ENCODE peak calls at places on chromosomes 13 and 19, in seven cellular contexts. One of them, this sample, is unnamed.

GRCh38 chr13:51945149-51945548 is 66.1 kb downstream of the ATP7B start:
- DNase-seq in thoracic aorta: no peak
- DNase-seq in lung: no peak
- DNase-seq in testis: no peak
- DNase-seq in IMR-90: no peak
- DNase-seq in PC-3: no peak
- DNase-seq in GM23338: no peak
- DNase-seq in this sample: no peak

GRCh38 chr19:33492951-33493350 is 28.6 kb downstream of the PEPD start:
- DNase-seq in thoracic aorta: no peak
- DNase-seq in lung: no peak
- DNase-seq in testis: no peak
- DNase-seq in IMR-90: no peak
- DNase-seq in PC-3: no peak
- DNase-seq in GM23338: no peak
- DNase-seq in this sample: no peak

GRCh38 chr13:90400372-90400771 is 947.1 kb upstream of the MIR17HG start:
- DNase-seq in thoracic aorta: no peak
- DNase-seq in lung: no peak
- DNase-seq in testis: no peak
- DNase-seq in IMR-90: no peak
- DNase-seq in PC-3: no peak
- DNase-seq in GM23338: no peak
- DNase-seq in this sample: no peak

GRCh38 chr13:46552302-46552680 is 679 bp upstream of the LRCH1 start:
- DNase-seq in thoracic aorta: no peak
- DNase-seq in lung: no peak
- DNase-seq in testis: no peak
- DNase-seq in IMR-90: no peak
- DNase-seq in PC-3: no peak
- DNase-seq in GM23338: no peak
- DNase-seq in this sample: no peak

GRCh38 chr19:17296278-17296677 is 6.9 kb downstream of the ABHD8 start:
- DNase-seq in thoracic aorta: no peak
- DNase-seq in lung: no peak
- DNase-seq in testis: no peak
- DNase-seq in IMR-90: peak
- DNase-seq in PC-3: peak
- DNase-seq in GM23338: no peak
- DNase-seq in this sample: no peak

GRCh38 chr13:68064371-68064770 is 834.2 kb upstream of the PCDH9 start:
- DNase-seq in thoracic aorta: no peak
- DNase-seq in lung: no peak
- DNase-seq in testis: no peak
- DNase-seq in IMR-90: no peak
- DNase-seq in PC-3: no peak
- DNase-seq in GM23338: no peak
- DNase-seq in this sample: no peak

GRCh38 chr13:31970237-31970930 is 61.2 kb upstream of the FRY start:
- DNase-seq in thoracic aorta: no peak
- DNase-seq in lung: no peak
- DNase-seq in testis: no peak
- DNase-seq in IMR-90: peak
- DNase-seq in PC-3: peak
- DNase-seq in GM23338: no peak
- DNase-seq in this sample: no peak

GRCh38 chr13:99124695-99125334 is 75.8 kb upstream of the UBAC2 start:
- DNase-seq in thoracic aorta: no peak
- DNase-seq in lung: no peak
- DNase-seq in testis: no peak
- DNase-seq in IMR-90: peak
- DNase-seq in PC-3: peak
- DNase-seq in GM23338: no peak
- DNase-seq in this sample: no peak

GRCh38 chr13:36981156-36981743 is 17.9 kb downstream of the ALG5 start:
- DNase-seq in thoracic aorta: no peak
- DNase-seq in lung: no peak
- DNase-seq in testis: no peak
- DNase-seq in IMR-90: peak
- DNase-seq in PC-3: peak
- DNase-seq in GM23338: peak
- DNase-seq in this sample: no peak

GRCh38 chr13:110811008-110811720 is 97.7 kb downstream of the ING1 start:
- DNase-seq in thoracic aorta: no peak
- DNase-seq in lung: no peak
- DNase-seq in testis: no peak
- DNase-seq in IMR-90: no peak
- DNase-seq in PC-3: no peak
- DNase-seq in GM23338: no peak
- DNase-seq in this sample: no peak

GRCh38 chr13:103272770-103273169 is 206.6 kb upstream of the SLC10A2 start:
- DNase-seq in thoracic aorta: no peak
- DNase-seq in lung: no peak
- DNase-seq in testis: no peak
- DNase-seq in IMR-90: peak
- DNase-seq in PC-3: peak
- DNase-seq in GM23338: no peak
- DNase-seq in this sample: no peak

GRCh38 chr13:43269037-43269476 is 245.7 kb downstream of the DNAJC15 start:
- DNase-seq in thoracic aorta: no peak
- DNase-seq in lung: peak
- DNase-seq in testis: no peak
- DNase-seq in IMR-90: peak
- DNase-seq in PC-3: peak
- DNase-seq in GM23338: no peak
- DNase-seq in this sample: no peak

GRCh38 chr19:13627531-13627930 is 121.3 kb upstream of the CACNA1A start:
- DNase-seq in thoracic aorta: no peak
- DNase-seq in lung: no peak
- DNase-seq in testis: no peak
- DNase-seq in IMR-90: no peak
- DNase-seq in PC-3: no peak
- DNase-seq in GM23338: no peak
- DNase-seq in this sample: no peak

GRCh38 chr13:80341098-80341701 is at the start of gene SPRY2:
- DNase-seq in thoracic aorta: peak
- DNase-seq in lung: peak
- DNase-seq in testis: peak
- DNase-seq in IMR-90: peak
- DNase-seq in PC-3: peak
- DNase-seq in GM23338: peak
- DNase-seq in this sample: peak

GRCh38 chr19:30712428-30713151 is 340.4 kb downstream of the ZNF536 start:
- DNase-seq in thoracic aorta: no peak
- DNase-seq in lung: no peak
- DNase-seq in testis: no peak
- DNase-seq in IMR-90: no peak
- DNase-seq in PC-3: no peak
- DNase-seq in GM23338: no peak
- DNase-seq in this sample: no peak
- H3K27ac ChIP-seq in thoracic aorta: no peak
- H3K27ac ChIP-seq in lung: no peak
- H3K27ac ChIP-seq in testis: no peak
- H3K27ac ChIP-seq in IMR-90: no peak
- H3K27ac ChIP-seq in PC-3: no peak
- H3K27ac ChIP-seq in GM23338: no peak
- H3K27ac ChIP-seq in this sample: no peak

DNA sequence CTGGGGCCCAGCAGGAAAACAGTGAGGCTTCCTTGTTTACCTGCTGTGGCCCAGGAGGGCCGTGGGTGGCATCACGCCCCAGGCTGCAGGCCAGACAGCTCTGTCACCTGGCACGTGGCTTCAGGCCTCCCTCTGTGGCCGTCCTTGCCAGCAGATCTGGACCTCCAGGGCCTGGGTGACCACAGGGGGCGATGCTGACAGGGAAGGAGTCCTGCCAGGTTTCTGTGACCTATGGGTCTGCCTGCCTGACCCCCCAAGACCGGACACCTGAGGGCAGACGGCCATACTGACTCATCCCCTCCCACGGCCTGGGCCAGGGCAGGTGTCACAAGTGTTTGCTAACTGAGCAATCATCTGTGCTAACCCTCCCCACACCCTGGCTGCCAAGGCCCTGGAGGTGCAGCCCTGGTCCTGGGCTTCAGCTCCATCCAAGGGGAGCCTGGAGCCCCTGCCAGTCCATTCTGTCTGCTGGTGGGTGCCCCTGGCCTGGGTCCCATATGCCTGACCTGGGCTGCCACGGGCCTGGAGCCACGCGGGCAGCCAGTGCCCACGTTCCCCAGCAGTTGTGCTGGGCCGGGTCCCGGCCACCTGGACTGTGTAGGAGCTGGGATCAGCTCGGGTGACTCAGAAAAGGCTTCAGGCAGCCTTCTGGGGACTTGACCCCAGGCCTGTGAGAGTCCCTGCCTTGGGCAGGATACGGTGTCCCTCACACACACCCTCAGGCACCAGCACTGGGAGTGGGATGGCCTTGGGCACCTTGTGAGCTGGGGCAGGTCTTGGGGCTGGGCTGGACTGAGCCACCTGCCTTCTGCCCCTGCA is 3.7 kb downstream of the CDC34 start:
- DNase-seq in thoracic aorta: no peak
- DNase-seq in lung: no peak
- DNase-seq in testis: no peak
- DNase-seq in IMR-90: no peak
- DNase-seq in PC-3: peak
- DNase-seq in GM23338: no peak
- DNase-seq in this sample: peak
- H3K27ac ChIP-seq in thoracic aorta: no peak
- H3K27ac ChIP-seq in lung: no peak
- H3K27ac ChIP-seq in testis: no peak
- H3K27ac ChIP-seq in IMR-90: no peak
- H3K27ac ChIP-seq in PC-3: no peak
- H3K27ac ChIP-seq in GM23338: no peak
- H3K27ac ChIP-seq in this sample: peak

GRCh38 chr13:45403081-45403480 is 15.1 kb downstream of the SLC25A30 start:
- DNase-seq in thoracic aorta: no peak
- DNase-seq in lung: no peak
- DNase-seq in testis: no peak
- DNase-seq in IMR-90: no peak
- DNase-seq in PC-3: no peak
- DNase-seq in GM23338: no peak
- DNase-seq in this sample: no peak

GRCh38 chr13:45410466-45410865 is 7.7 kb downstream of the SLC25A30 start:
- DNase-seq in thoracic aorta: no peak
- DNase-seq in lung: no peak
- DNase-seq in testis: no peak
- DNase-seq in IMR-90: no peak
- DNase-seq in PC-3: no peak
- DNase-seq in GM23338: no peak
- DNase-seq in this sample: no peak

GRCh38 chr13:45402641-45403040 is 15.5 kb downstream of the SLC25A30 start:
- DNase-seq in thoracic aorta: no peak
- DNase-seq in lung: peak
- DNase-seq in testis: no peak
- DNase-seq in IMR-90: no peak
- DNase-seq in PC-3: no peak
- DNase-seq in GM23338: no peak
- DNase-seq in this sample: peak

GRCh38 chr13:45409993-45410392 is 8.2 kb downstream of the SLC25A30 start:
- DNase-seq in thoracic aorta: no peak
- DNase-seq in lung: no peak
- DNase-seq in testis: no peak
- DNase-seq in IMR-90: no peak
- DNase-seq in PC-3: peak
- DNase-seq in GM23338: no peak
- DNase-seq in this sample: no peak

DNA sequence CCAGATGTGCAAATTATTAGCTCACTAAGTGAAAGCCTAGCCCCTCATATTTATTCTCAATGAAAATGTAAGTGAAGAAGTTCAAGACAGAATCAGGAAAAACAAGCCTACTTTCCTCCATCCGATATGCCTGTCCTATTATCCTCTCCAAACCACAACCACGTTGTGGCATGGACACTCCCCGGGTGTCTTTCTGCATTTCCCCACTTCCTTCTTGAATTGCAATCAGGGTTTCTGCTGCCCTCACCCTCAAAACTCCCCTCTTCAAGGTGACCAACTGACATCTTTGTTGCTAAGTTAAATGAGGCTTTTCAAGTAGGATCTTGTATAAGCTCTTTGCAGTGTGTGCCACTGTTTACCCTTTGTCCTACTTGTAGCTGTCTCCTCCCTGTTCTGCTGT is 11.8 kb downstream of the SLC25A30 start:
- DNase-seq in thoracic aorta: no peak
- DNase-seq in lung: peak
- DNase-seq in testis: no peak
- DNase-seq in IMR-90: no peak
- DNase-seq in PC-3: no peak
- DNase-seq in GM23338: no peak
- DNase-seq in this sample: no peak
- H3K27ac ChIP-seq in thoracic aorta: no peak
- H3K27ac ChIP-seq in lung: no peak
- H3K27ac ChIP-seq in testis: no peak
- H3K27ac ChIP-seq in IMR-90: no peak
- H3K27ac ChIP-seq in PC-3: no peak
- H3K27ac ChIP-seq in GM23338: no peak
- H3K27ac ChIP-seq in this sample: no peak

GRCh38 chr19:16088351-16088984 is 12.2 kb downstream of the TPM4 start:
- DNase-seq in thoracic aorta: no peak
- DNase-seq in lung: peak
- DNase-seq in testis: no peak
- DNase-seq in IMR-90: no peak
- DNase-seq in PC-3: no peak
- DNase-seq in GM23338: no peak
- DNase-seq in this sample: no peak

GRCh38 chr19:16085115-16085514 is 8.8 kb downstream of the TPM4 start:
- DNase-seq in thoracic aorta: no peak
- DNase-seq in lung: no peak
- DNase-seq in testis: no peak
- DNase-seq in IMR-90: peak
- DNase-seq in PC-3: peak
- DNase-seq in GM23338: no peak
- DNase-seq in this sample: no peak

GRCh38 chr19:16088985-16089846 is 12.9 kb downstream of the TPM4 start:
- DNase-seq in thoracic aorta: no peak
- DNase-seq in lung: no peak
- DNase-seq in testis: peak
- DNase-seq in IMR-90: no peak
- DNase-seq in PC-3: no peak
- DNase-seq in GM23338: no peak
- DNase-seq in this sample: no peak

GRCh38 chr19:16087940-16088339 is 11.6 kb downstream of the TPM4 start:
- DNase-seq in thoracic aorta: no peak
- DNase-seq in lung: no peak
- DNase-seq in testis: no peak
- DNase-seq in IMR-90: no peak
- DNase-seq in PC-3: no peak
- DNase-seq in GM23338: no peak
- DNase-seq in this sample: no peak

DNA sequence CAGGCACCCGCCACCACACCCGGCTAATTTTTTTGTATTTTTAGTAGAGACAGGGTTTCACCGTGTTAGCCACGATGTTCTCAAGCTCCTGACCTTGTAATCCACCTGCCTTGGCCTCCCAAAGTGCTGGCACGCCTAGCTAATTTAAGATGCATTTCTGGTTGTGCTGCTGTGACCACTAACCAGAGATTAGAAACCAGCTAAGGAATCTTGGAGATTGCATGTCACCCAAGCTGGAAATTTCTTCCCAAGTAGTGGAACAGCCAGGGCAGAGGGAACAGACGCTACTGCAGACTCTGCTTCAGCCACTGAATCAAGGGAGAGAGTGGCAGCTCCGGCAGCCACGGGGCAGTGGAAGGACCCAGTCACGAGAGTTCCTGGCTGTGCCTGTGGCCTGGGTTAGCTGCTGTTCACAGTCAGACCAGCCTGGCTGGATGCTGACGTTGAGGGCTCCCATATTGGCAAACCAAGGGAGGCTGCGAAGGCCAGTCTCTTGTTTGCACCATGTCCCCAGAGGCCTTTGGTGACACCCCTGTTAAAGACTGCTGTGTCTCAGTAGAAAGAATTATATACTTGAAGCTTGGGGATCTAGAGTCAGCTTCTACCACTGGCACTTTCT is 7.9 kb downstream of the TPM4 start:
- DNase-seq in thoracic aorta: no peak
- DNase-seq in lung: no peak
- DNase-seq in testis: no peak
- DNase-seq in IMR-90: no peak
- DNase-seq in PC-3: no peak
- DNase-seq in GM23338: no peak
- DNase-seq in this sample: no peak
- H3K27ac ChIP-seq in thoracic aorta: peak
- H3K27ac ChIP-seq in lung: no peak
- H3K27ac ChIP-seq in testis: no peak
- H3K27ac ChIP-seq in IMR-90: peak
- H3K27ac ChIP-seq in PC-3: no peak
- H3K27ac ChIP-seq in GM23338: no peak
- H3K27ac ChIP-seq in this sample: no peak